ENCODE peak calls at places on chromosomes 12 and 14, in four cellular contexts. V is A549, S is K562, U is HepG2. P is an unnamed sample.

GRCh38 chr14:58826845-58827686 is 189.3 kb downstream of the DACT1 start:
- DNase-seq in V (no peak), S (no peak), U (no peak), P (no peak)

GRCh38 chr12:68352067-68352466 is 19.9 kb upstream of the MDM1 start:
- DNase-seq in V (peak), S (peak), U (no peak), P (no peak)

GRCh38 chr12:103560604-103561101 is 26.4 kb upstream of the STAB2 start:
- DNase-seq in S (no peak), V (peak), U (peak), P (no peak)

GRCh38 chr12:108253540-108253939 is 85.6 kb downstream of the CMKLR1 start:
- DNase-seq in V (no peak), S (no peak), U (no peak), P (no peak)

GRCh38 chr12:96487634-96488033 is 1.7 kb upstream of the CFAP54 start:
- DNase-seq in U (no peak), S (no peak), V (no peak), P (no peak)

GRCh38 chr12:124939428-124940142 is 25.1 kb upstream of the UBC start:
- DNase-seq in U (peak), V (peak), S (peak), P (peak)

GRCh38 chr12:52805000-52805399 is 8.9 kb downstream of the KRT4 start:
- DNase-seq in S (no peak), U (no peak), V (peak), P (peak)

GRCh38 chr12:55931780-55932545 is 1.0 kb downstream of the DGKA start:
- DNase-seq in S (peak), U (no peak), V (no peak), P (peak)

GRCh38 chr14:105536051-105536450 is 9.7 kb downstream of the TMEM121 start:
- DNase-seq in U (no peak), S (no peak), V (no peak), P (no peak)

GRCh38 chr12:80868576-80868975 is 69.2 kb downstream of the LIN7A start:
- DNase-seq in S (no peak), V (no peak), U (no peak), P (no peak)

GRCh38 chr14:73465833-73466532 is 7.6 kb upstream of the NUMB start:
- DNase-seq in V (no peak), U (peak), S (no peak), P (no peak)

GRCh38 chr14:78697341-78697740 is 527.2 kb downstream of the NRXN3 start:
- DNase-seq in V (peak), S (peak), U (peak), P (no peak)

GRCh38 chr12:14773685-14774073 is 29.6 kb downstream of the WBP11 start:
- DNase-seq in U (no peak), V (no peak), S (no peak), P (peak)

GRCh38 chr14:60655898-60656754 is 6.8 kb upstream of the SIX1 start:
- DNase-seq in U (no peak), V (no peak), S (no peak), P (peak)

GRCh38 chr14:106879241-106879640 is 1352.9 kb downstream of the TMEM121 start:
- DNase-seq in V (peak), S (peak), U (peak), P (no peak)

GRCh38 chr12:114945351-114945750 is 261.4 kb upstream of the TBX3 start:
- DNase-seq in U (no peak), S (no peak), V (no peak), P (no peak)

GRCh38 chr12:76518699-76519098 is 40.9 kb downstream of the OSBPL8 start:
- DNase-seq in U (no peak), V (no peak), S (no peak), P (peak)

GRCh38 chr12:65568517-65568916 is 255.8 kb upstream of the HMGA2 start:
- DNase-seq in V (peak), U (no peak), S (no peak), P (no peak)

GRCh38 chr12:9951026-9951652 is 19.0 kb upstream of the CLEC2A start:
- DNase-seq in S (no peak), U (no peak), V (no peak), P (no peak)

GRCh38 chr12:659090-659683 is 4.1 kb downstream of the NINJ2 start:
- DNase-seq in S (no peak), U (no peak), V (no peak), P (no peak)

GRCh38 chr12:50032516-50033316 is 7.4 kb upstream of the RACGAP1 start:
- DNase-seq in U (no peak), S (no peak), V (no peak), P (peak)

GRCh38 chr12:105235299-105235746 is 651 bp downstream of the APPL2 start:
- DNase-seq in U (no peak), V (no peak), S (no peak), P (no peak)

GRCh38 chr12:52690351-52691075 is 10.3 kb upstream of the KRT1 start:
- DNase-seq in S (no peak), V (no peak), U (no peak), P (no peak)

GRCh38 chr14:105767315-105767714 is 240.9 kb downstream of the TMEM121 start:
- DNase-seq in V (no peak), S (no peak), U (no peak), P (no peak)

GRCh38 chr12:65907465-65907864 is 83.2 kb downstream of the HMGA2 start:
- DNase-seq in S (no peak), V (no peak), U (no peak), P (no peak)

GRCh38 chr12:65824314-65824563 is at the start of gene HMGA2:
- DNase-seq in V (no peak), U (no peak), S (no peak), P (peak)

GRCh38 chr14:28773917-28774691 is 7.5 kb downstream of the FOXG1 start:
- DNase-seq in V (peak), U (no peak), S (peak), P (peak)

GRCh38 chr14:55191881-55192616 is 664 bp upstream of the DLGAP5 start:
- DNase-seq in U (no peak), S (no peak), V (peak), P (no peak)

GRCh38 chr14:79836577-79836976 is 374.7 kb downstream of the DIO2 start:
- DNase-seq in S (no peak), V (no peak), U (no peak), P (no peak)

DNA sequence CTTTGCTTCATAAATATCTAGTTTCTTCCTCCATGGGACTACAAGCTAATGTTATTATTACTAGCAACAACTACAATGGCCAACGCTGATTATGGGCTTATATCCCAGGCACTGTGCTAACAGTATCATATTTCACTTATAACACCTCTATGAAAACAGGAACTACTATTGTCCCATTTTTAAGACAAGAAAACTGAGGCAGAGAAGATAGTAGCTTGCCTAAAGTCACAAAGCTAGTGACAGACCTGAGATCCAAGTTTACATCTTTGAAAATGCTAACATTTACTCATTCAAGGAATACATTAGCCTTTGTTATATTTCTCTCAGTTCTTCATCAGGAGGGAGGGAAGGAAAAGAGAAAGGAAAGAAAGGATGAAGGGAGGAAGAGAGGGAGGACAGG is 32.8 kb downstream of the GIT2 start:
- DNase-seq in V (no peak), U (no peak), S (no peak), P (no peak)
- TF ChIP-seq NR3C1 in V (no peak), U (no peak), S (no peak), P (no peak)

GRCh38 chr12:48165089-48166031 is 8.0 kb upstream of the ASB8 start:
- DNase-seq in V (peak), U (peak), S (peak), P (peak)
- TF ChIP-seq NR3C1 in V (no peak), U (no peak), S (no peak), P (no peak)

DNA sequence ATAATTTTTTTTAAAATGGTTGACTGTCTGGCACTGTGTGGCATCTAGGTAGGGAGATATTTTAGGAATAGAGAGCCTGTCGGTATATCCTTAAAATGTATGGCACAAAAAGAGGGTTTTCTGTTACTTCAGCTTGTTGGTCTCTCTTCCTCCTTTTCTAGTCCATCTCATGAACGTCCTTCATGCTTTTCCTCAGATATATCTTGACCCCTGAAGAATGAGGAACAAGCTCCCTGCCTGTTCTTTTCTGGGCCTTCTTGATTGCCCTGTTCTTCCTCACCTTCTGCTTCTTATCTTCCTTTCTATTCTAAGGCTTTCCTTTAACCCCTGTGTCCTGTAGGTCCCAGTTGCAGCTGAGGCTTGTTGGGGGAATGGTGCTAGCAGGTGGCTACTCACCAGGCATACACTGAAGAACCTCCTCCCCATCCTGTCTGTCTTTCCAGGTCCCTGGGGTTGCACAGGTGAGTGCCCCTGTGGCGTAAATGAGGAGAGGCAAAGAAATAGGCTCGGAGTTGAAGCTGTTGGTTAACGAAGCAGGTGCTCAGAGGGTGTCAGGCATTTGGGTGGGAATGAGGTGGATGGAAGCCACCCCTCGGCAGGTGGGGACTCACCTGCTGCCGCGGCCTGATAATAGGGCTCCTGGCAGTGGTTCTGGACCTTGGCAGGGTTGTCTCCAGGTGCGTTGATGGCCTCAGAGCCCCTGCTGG is 7.2 kb upstream of the C1R start:
- DNase-seq in V (no peak), S (no peak), U (no peak), P (no peak)
- TF ChIP-seq NR3C1 in V (no peak), S (no peak), U (no peak), P (no peak)

GRCh38 chr14:25049127-25049558 is 804 bp downstream of the STXBP6 start:
- DNase-seq in V (no peak), U (no peak), S (no peak), P (no peak)
- TF ChIP-seq NR3C1 in V (no peak), U (no peak), S (no peak), P (no peak)

GRCh38 chr12:3732901-3733300 is 20.0 kb downstream of the CRACR2A start:
- DNase-seq in V (no peak), U (no peak), S (no peak), P (peak)
- TF ChIP-seq NR3C1 in V (no peak), U (no peak), S (no peak), P (no peak)

GRCh38 chr12:16348435-16349131 is 1.1 kb downstream of the MGST1 start:
- DNase-seq in V (peak), U (no peak), S (peak), P (no peak)

GRCh38 chr12:16345105-16345504 is 2.3 kb upstream of the MGST1 start:
- DNase-seq in S (no peak), U (no peak), V (no peak), P (no peak)

GRCh38 chr12:16346931-16347330 is 514 bp upstream of the MGST1 start:
- DNase-seq in V (peak), S (no peak), U (peak), P (no peak)

GRCh38 chr12:16349132-16349463 is 1.7 kb downstream of the MGST1 start:
- DNase-seq in U (peak), V (peak), S (peak), P (no peak)

GRCh38 chr12:16347391-16348298 is at the start of gene MGST1:
- DNase-seq in S (peak), V (peak), U (peak), P (peak)
- TF ChIP-seq NR3C1 in S (no peak), V (no peak), U (no peak), P (no peak)

GRCh38 chr12:93592641-93593396 is 20.3 kb downstream of the SOCS2 start:
- DNase-seq in S (peak), V (no peak), U (no peak), P (no peak)
- TF ChIP-seq NR3C1 in S (no peak), V (no peak), U (no peak), P (no peak)

DNA sequence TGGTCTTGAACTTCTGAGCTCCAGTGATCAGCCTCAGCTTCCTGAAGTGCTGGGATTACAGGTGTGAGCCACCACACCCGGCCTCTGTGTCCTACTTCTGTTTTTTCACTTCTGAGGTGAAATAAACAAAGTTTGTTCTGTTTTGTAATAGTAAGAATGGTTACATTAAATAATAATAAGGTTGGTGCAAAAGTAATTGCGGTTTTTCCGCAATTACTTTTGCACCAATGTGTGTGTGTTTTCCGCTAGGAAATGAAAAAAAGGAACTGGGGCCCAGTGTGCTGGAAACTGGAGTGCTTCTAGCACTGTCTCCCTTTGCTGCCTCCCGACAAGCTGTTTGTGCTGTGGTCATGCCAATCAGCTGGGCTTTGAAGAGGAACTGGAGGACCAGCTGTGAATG is 140.9 kb downstream of the NTS start:
- DNase-seq in V (no peak), S (no peak), U (no peak), P (no peak)
- TF ChIP-seq NR3C1 in V (no peak), S (no peak), U (no peak), P (no peak)

DNA sequence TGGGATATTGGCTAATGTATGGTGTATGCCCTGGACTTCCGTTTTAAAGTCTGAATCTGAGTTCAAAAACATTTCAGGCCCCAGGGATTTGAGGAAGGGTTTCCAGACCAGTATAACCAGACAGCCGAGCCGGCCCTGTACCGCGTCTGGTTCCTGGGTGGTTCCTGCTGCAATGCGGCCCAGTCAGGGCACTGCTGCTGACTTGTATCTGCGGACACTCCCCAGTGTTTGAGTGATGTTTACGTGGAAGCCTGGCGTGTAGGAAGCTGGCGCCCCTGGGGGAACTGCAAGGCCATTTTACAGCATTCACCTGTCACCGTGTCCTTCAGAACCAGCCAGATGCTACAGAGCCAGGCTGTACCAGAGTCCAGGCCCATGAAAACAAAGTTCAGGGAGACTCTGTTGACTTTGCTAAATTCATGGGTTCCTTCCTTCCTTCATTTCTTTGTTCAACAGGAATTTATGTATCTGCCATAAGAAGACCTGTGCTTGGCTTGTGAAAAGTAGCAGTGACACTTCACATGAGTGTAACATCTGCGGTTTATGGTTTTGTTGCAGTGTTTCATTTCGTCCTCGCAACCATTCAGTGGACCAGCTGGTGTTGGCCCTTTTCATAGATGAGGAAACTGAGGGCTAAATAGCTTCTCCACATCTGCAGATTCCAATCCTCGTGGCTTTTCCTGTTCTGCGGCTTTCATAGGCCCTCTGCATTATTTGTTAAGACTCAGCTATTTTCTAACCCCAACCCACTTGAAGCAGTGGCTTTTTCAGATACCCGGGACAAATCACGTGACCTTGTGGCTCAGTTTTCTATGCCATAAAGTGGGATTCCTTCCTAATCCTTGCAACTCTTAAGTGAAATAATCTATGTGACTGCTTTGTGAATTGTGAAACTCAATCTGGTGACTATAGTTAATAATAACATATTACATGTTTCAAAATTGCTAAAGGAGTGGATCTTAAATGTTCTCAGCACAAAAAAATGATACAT is 16.9 kb downstream of the EML1 start:
- DNase-seq in S (no peak), V (no peak), U (peak), P (no peak)
- TF ChIP-seq NR3C1 in S (no peak), V (no peak), U (no peak), P (no peak)

GRCh38 chr12:32561931-32562341 is 117.2 kb upstream of the DNM1L start:
- DNase-seq in S (no peak), V (no peak), U (peak), P (no peak)
- TF ChIP-seq NR3C1 in S (no peak), V (no peak), U (no peak), P (no peak)